ENCODE peak calls at places on chromosomes 1 and 21, in ten cellular contexts. One of them, this sample, is unnamed.

GRCh38 chr1:155177192-155177917 is 3.7 kb downstream of the TRIM46 start:
- DNase-seq in activated effector memory CD4-positive, alpha-beta T cell treated with anti-CD3 and anti-CD28 coated beads, Interleukin-2, amount 50 U/mL, for 16 hours: peak; percentile 56
- DNase-seq in stimulated activated CD8-positive, alpha-beta memory T cell treated with anti-CD3 and anti-CD28 coated beads, Interleukin-7, amount 100 ng/mL, for 1 hour: no peak
- DNase-seq in RPMI7951: no peak
- DNase-seq in A172: no peak
- DNase-seq in AG10803: no peak
- DNase-seq in spleen: peak; percentile 75
- DNase-seq in AG04450: no peak
- DNase-seq in endodermal cell: peak; percentile 33
- DNase-seq in NCI-H446: no peak
- DNase-seq in this sample: peak; percentile 38

GRCh38 chr1:19014765-19015164 is 58.3 kb upstream of the IFFO2 start:
- DNase-seq in activated effector memory CD4-positive, alpha-beta T cell treated with anti-CD3 and anti-CD28 coated beads, Interleukin-2, amount 50 U/mL, for 16 hours: no peak
- DNase-seq in stimulated activated CD8-positive, alpha-beta memory T cell treated with anti-CD3 and anti-CD28 coated beads, Interleukin-7, amount 100 ng/mL, for 1 hour: no peak
- DNase-seq in RPMI7951: no peak
- DNase-seq in A172: no peak
- DNase-seq in AG10803: no peak
- DNase-seq in spleen: no peak
- DNase-seq in AG04450: no peak
- DNase-seq in endodermal cell: no peak
- DNase-seq in NCI-H446: no peak
- DNase-seq in this sample: no peak

GRCh38 chr1:20099533-20099932 is 19.8 kb downstream of the PLA2G2D start:
- DNase-seq in activated effector memory CD4-positive, alpha-beta T cell treated with anti-CD3 and anti-CD28 coated beads, Interleukin-2, amount 50 U/mL, for 16 hours: no peak
- DNase-seq in stimulated activated CD8-positive, alpha-beta memory T cell treated with anti-CD3 and anti-CD28 coated beads, Interleukin-7, amount 100 ng/mL, for 1 hour: no peak
- DNase-seq in RPMI7951: peak; percentile 24
- DNase-seq in A172: no peak
- DNase-seq in AG10803: no peak
- DNase-seq in spleen: no peak
- DNase-seq in AG04450: no peak
- DNase-seq in endodermal cell: no peak
- DNase-seq in NCI-H446: no peak
- DNase-seq in this sample: no peak

GRCh38 chr1:15696956-15697521 is 12.9 kb downstream of the PLEKHM2 start:
- DNase-seq in activated effector memory CD4-positive, alpha-beta T cell treated with anti-CD3 and anti-CD28 coated beads, Interleukin-2, amount 50 U/mL, for 16 hours: peak; percentile 64
- DNase-seq in stimulated activated CD8-positive, alpha-beta memory T cell treated with anti-CD3 and anti-CD28 coated beads, Interleukin-7, amount 100 ng/mL, for 1 hour: no peak
- DNase-seq in RPMI7951: no peak
- DNase-seq in A172: no peak
- DNase-seq in AG10803: no peak
- DNase-seq in spleen: peak; percentile 81
- DNase-seq in AG04450: no peak
- DNase-seq in endodermal cell: no peak
- DNase-seq in NCI-H446: no peak
- DNase-seq in this sample: peak; percentile 70

GRCh38 chr1:44568128-44568900 is 106.0 kb downstream of the TMEM53 start:
- DNase-seq in activated effector memory CD4-positive, alpha-beta T cell treated with anti-CD3 and anti-CD28 coated beads, Interleukin-2, amount 50 U/mL, for 16 hours: no peak
- DNase-seq in stimulated activated CD8-positive, alpha-beta memory T cell treated with anti-CD3 and anti-CD28 coated beads, Interleukin-7, amount 100 ng/mL, for 1 hour: no peak
- DNase-seq in RPMI7951: no peak
- DNase-seq in A172: peak; percentile 35
- DNase-seq in AG10803: no peak
- DNase-seq in spleen: no peak
- DNase-seq in AG04450: no peak
- DNase-seq in endodermal cell: no peak
- DNase-seq in NCI-H446: no peak
- DNase-seq in this sample: no peak

GRCh38 chr1:64335634-64336033 is 132.2 kb downstream of the UBE2U start:
- DNase-seq in activated effector memory CD4-positive, alpha-beta T cell treated with anti-CD3 and anti-CD28 coated beads, Interleukin-2, amount 50 U/mL, for 16 hours: no peak
- DNase-seq in stimulated activated CD8-positive, alpha-beta memory T cell treated with anti-CD3 and anti-CD28 coated beads, Interleukin-7, amount 100 ng/mL, for 1 hour: no peak
- DNase-seq in RPMI7951: no peak
- DNase-seq in A172: no peak
- DNase-seq in AG10803: no peak
- DNase-seq in spleen: no peak
- DNase-seq in AG04450: no peak
- DNase-seq in endodermal cell: no peak
- DNase-seq in NCI-H446: no peak
- DNase-seq in this sample: no peak

GRCh38 chr1:85815906-85816305 is 107.7 kb upstream of the ZNHIT6 start:
- DNase-seq in activated effector memory CD4-positive, alpha-beta T cell treated with anti-CD3 and anti-CD28 coated beads, Interleukin-2, amount 50 U/mL, for 16 hours: no peak
- DNase-seq in stimulated activated CD8-positive, alpha-beta memory T cell treated with anti-CD3 and anti-CD28 coated beads, Interleukin-7, amount 100 ng/mL, for 1 hour: no peak
- DNase-seq in RPMI7951: no peak
- DNase-seq in A172: no peak
- DNase-seq in AG10803: no peak
- DNase-seq in spleen: no peak
- DNase-seq in AG04450: no peak
- DNase-seq in endodermal cell: no peak
- DNase-seq in NCI-H446: peak; percentile 48
- DNase-seq in this sample: no peak

GRCh38 chr1:30974536-30974935 is 66.0 kb upstream of the SDC3 start:
- DNase-seq in activated effector memory CD4-positive, alpha-beta T cell treated with anti-CD3 and anti-CD28 coated beads, Interleukin-2, amount 50 U/mL, for 16 hours: no peak
- DNase-seq in stimulated activated CD8-positive, alpha-beta memory T cell treated with anti-CD3 and anti-CD28 coated beads, Interleukin-7, amount 100 ng/mL, for 1 hour: no peak
- DNase-seq in RPMI7951: no peak
- DNase-seq in A172: no peak
- DNase-seq in AG10803: no peak
- DNase-seq in spleen: no peak
- DNase-seq in AG04450: no peak
- DNase-seq in endodermal cell: no peak
- DNase-seq in NCI-H446: no peak
- DNase-seq in this sample: no peak

GRCh38 chr1:169115891-169116585 is 9.5 kb downstream of the ATP1B1 start:
- DNase-seq in activated effector memory CD4-positive, alpha-beta T cell treated with anti-CD3 and anti-CD28 coated beads, Interleukin-2, amount 50 U/mL, for 16 hours: peak; percentile 65
- DNase-seq in stimulated activated CD8-positive, alpha-beta memory T cell treated with anti-CD3 and anti-CD28 coated beads, Interleukin-7, amount 100 ng/mL, for 1 hour: no peak
- DNase-seq in RPMI7951: peak; percentile 72
- DNase-seq in A172: peak; percentile 69
- DNase-seq in AG10803: no peak
- DNase-seq in spleen: peak; percentile 79
- DNase-seq in AG04450: no peak
- DNase-seq in endodermal cell: no peak
- DNase-seq in NCI-H446: no peak
- DNase-seq in this sample: no peak

GRCh38 chr1:212487286-212487685 is 54.6 kb downstream of the NENF start:
- DNase-seq in activated effector memory CD4-positive, alpha-beta T cell treated with anti-CD3 and anti-CD28 coated beads, Interleukin-2, amount 50 U/mL, for 16 hours: no peak
- DNase-seq in stimulated activated CD8-positive, alpha-beta memory T cell treated with anti-CD3 and anti-CD28 coated beads, Interleukin-7, amount 100 ng/mL, for 1 hour: no peak
- DNase-seq in RPMI7951: no peak
- DNase-seq in A172: no peak
- DNase-seq in AG10803: no peak
- DNase-seq in spleen: no peak
- DNase-seq in AG04450: no peak
- DNase-seq in endodermal cell: peak; percentile 32
- DNase-seq in NCI-H446: no peak
- DNase-seq in this sample: no peak

GRCh38 chr1:168466703-168467081 is 77.1 kb downstream of the XCL2 start:
- DNase-seq in activated effector memory CD4-positive, alpha-beta T cell treated with anti-CD3 and anti-CD28 coated beads, Interleukin-2, amount 50 U/mL, for 16 hours: no peak
- DNase-seq in stimulated activated CD8-positive, alpha-beta memory T cell treated with anti-CD3 and anti-CD28 coated beads, Interleukin-7, amount 100 ng/mL, for 1 hour: no peak
- DNase-seq in RPMI7951: no peak
- DNase-seq in A172: no peak
- DNase-seq in AG10803: no peak
- DNase-seq in spleen: no peak
- DNase-seq in AG04450: no peak
- DNase-seq in endodermal cell: no peak
- DNase-seq in NCI-H446: no peak
- DNase-seq in this sample: no peak

GRCh38 chr1:114156538-114157274 is 3.0 kb upstream of the SYT6 start:
- DNase-seq in activated effector memory CD4-positive, alpha-beta T cell treated with anti-CD3 and anti-CD28 coated beads, Interleukin-2, amount 50 U/mL, for 16 hours: no peak
- DNase-seq in stimulated activated CD8-positive, alpha-beta memory T cell treated with anti-CD3 and anti-CD28 coated beads, Interleukin-7, amount 100 ng/mL, for 1 hour: no peak
- DNase-seq in RPMI7951: no peak
- DNase-seq in A172: no peak
- DNase-seq in AG10803: no peak
- DNase-seq in spleen: no peak
- DNase-seq in AG04450: no peak
- DNase-seq in endodermal cell: peak; percentile 69
- DNase-seq in NCI-H446: no peak
- DNase-seq in this sample: no peak

GRCh38 chr21:41559658-41560599 is 52.0 kb upstream of the TMPRSS2 start:
- DNase-seq in activated effector memory CD4-positive, alpha-beta T cell treated with anti-CD3 and anti-CD28 coated beads, Interleukin-2, amount 50 U/mL, for 16 hours: no peak
- DNase-seq in stimulated activated CD8-positive, alpha-beta memory T cell treated with anti-CD3 and anti-CD28 coated beads, Interleukin-7, amount 100 ng/mL, for 1 hour: no peak
- DNase-seq in RPMI7951: peak; percentile 92
- DNase-seq in A172: peak; percentile 94
- DNase-seq in AG10803: peak; percentile 75
- DNase-seq in spleen: no peak
- DNase-seq in AG04450: no peak
- DNase-seq in endodermal cell: no peak
- DNase-seq in NCI-H446: no peak
- DNase-seq in this sample: peak; percentile 85

GRCh38 chr1:17167783-17168479 is 37.0 kb upstream of the PADI1 start:
- DNase-seq in activated effector memory CD4-positive, alpha-beta T cell treated with anti-CD3 and anti-CD28 coated beads, Interleukin-2, amount 50 U/mL, for 16 hours: no peak
- DNase-seq in stimulated activated CD8-positive, alpha-beta memory T cell treated with anti-CD3 and anti-CD28 coated beads, Interleukin-7, amount 100 ng/mL, for 1 hour: no peak
- DNase-seq in RPMI7951: peak; percentile 95
- DNase-seq in A172: peak; percentile 95
- DNase-seq in AG10803: peak; percentile 83
- DNase-seq in spleen: no peak
- DNase-seq in AG04450: no peak
- DNase-seq in endodermal cell: no peak
- DNase-seq in NCI-H446: no peak
- DNase-seq in this sample: peak; percentile 93